ENCODE peak calls at places on chromosomes 1 and 21, in six cellular contexts. Z is tibial artery; K is aorta; X is heart left ventricle; R is CD8-positive, alpha-beta T cell; S is IMR-90. E is an unnamed sample.

GRCh38 chr1:39540504-39541031 is 36.0 kb downstream of the PABPC4 start:
- DNase-seq in Z (peak; percentile 82), K (peak; percentile 90), X (peak; percentile 85), R (no peak), S (peak; percentile 77), E (peak; percentile 83)

GRCh38 chr1:245116781-245117180 is 38.0 kb upstream of the KIF26B start:
- DNase-seq in Z (no peak), K (no peak), X (no peak), R (no peak), S (no peak), E (no peak)

GRCh38 chr21:41767606-41768370 is 936 bp upstream of the RIPK4 start:
- DNase-seq in Z (no peak), K (no peak), X (no peak), R (no peak), S (peak; percentile 17), E (peak; percentile 74)

GRCh38 chr1:151710187-151710586 is 6.4 kb downstream of the CELF3 start:
- DNase-seq in Z (no peak), K (no peak), X (no peak), R (no peak), S (peak; percentile 55), E (no peak)

GRCh38 chr21:16579538-16579937 is 849.8 kb downstream of the USP25 start:
- DNase-seq in Z (no peak), K (no peak), X (no peak), R (no peak), S (peak; percentile 53), E (no peak)

GRCh38 chr1:20399196-20399595 is 86.8 kb downstream of the CAMK2N1 start:
- DNase-seq in Z (no peak), K (no peak), X (no peak), R (no peak), S (no peak), E (no peak)

GRCh38 chr1:49626474-49626873 is 397.3 kb downstream of the AGBL4 start:
- DNase-seq in Z (no peak), K (no peak), X (no peak), R (no peak), S (no peak), E (no peak)

GRCh38 chr1:9193226-9193625 is 41.3 kb upstream of the H6PD start:
- DNase-seq in Z (no peak), K (no peak), X (no peak), R (no peak), S (peak; percentile 58), E (no peak)

GRCh38 chr1:56417636-56418035 is 161.7 kb downstream of the PLPP3 start:
- DNase-seq in Z (no peak), K (no peak), X (no peak), R (no peak), S (peak; percentile 75), E (no peak)

GRCh38 chr1:1200876-1201810 is 5.2 kb downstream of the TNFRSF18 start:
- DNase-seq in Z (no peak), K (peak; percentile 64), X (peak; percentile 81), R (peak; percentile 82), S (peak; percentile 63), E (peak; percentile 88)

GRCh38 chr1:220326578-220326977 is 54.3 kb upstream of the RAB3GAP2 start:
- DNase-seq in Z (no peak), K (no peak), X (no peak), R (no peak), S (peak; percentile 13), E (no peak)

GRCh38 chr1:205792481-205792881 is 17.2 kb upstream of the RAB29 start:
- DNase-seq in Z (no peak), K (no peak), X (no peak), R (no peak), S (no peak), E (no peak)

GRCh38 chr1:228238007-228238406 is 30.2 kb downstream of the OBSCN start:
- DNase-seq in Z (no peak), K (no peak), X (no peak), R (no peak), S (no peak), E (no peak)

GRCh38 chr1:228236744-228237143 is 28.9 kb downstream of the OBSCN start:
- DNase-seq in Z (no peak), K (no peak), X (no peak), R (no peak), S (peak; percentile 29), E (no peak)

GRCh38 chr1:228240411-228241240 is 32.8 kb downstream of the OBSCN start:
- DNase-seq in Z (no peak), K (no peak), X (no peak), R (no peak), S (no peak), E (no peak)

GRCh38 chr1:228241259-228241658 is 33.4 kb downstream of the OBSCN start:
- DNase-seq in Z (no peak), K (no peak), X (no peak), R (no peak), S (no peak), E (no peak)

GRCh38 chr1:228238461-228238860 is 30.6 kb downstream of the OBSCN start:
- DNase-seq in Z (no peak), K (no peak), X (no peak), R (no peak), S (no peak), E (no peak)
- H3K9me3 ChIP-seq in Z (peaks cover 18% of the 10 kb centered on the region), K (peaks cover 7% of the 10 kb centered on the region), X (peaks cover 24% of the 10 kb centered on the region), R (no peaks in the 10 kb centered on the region), S (peaks cover 27% of the 10 kb centered on the region), E (no peaks in the 10 kb centered on the region)

GRCh38 chr1:40799351-40799867 is 15.8 kb downstream of the KCNQ4 start:
- DNase-seq in Z (no peak), K (peak; percentile 77), X (no peak), R (no peak), S (peak; percentile 32), E (no peak)
- H3K4me1 ChIP-seq in Z (peaks cover 9% of the 10 kb centered on the region), K (peaks cover 4% of the 10 kb centered on the region), X (peaks cover 17% of the 10 kb centered on the region), R (peaks cover 52% of the 10 kb centered on the region), S (peaks cover 8% of the 10 kb centered on the region), E (no peaks in the 10 kb centered on the region)

DNA sequence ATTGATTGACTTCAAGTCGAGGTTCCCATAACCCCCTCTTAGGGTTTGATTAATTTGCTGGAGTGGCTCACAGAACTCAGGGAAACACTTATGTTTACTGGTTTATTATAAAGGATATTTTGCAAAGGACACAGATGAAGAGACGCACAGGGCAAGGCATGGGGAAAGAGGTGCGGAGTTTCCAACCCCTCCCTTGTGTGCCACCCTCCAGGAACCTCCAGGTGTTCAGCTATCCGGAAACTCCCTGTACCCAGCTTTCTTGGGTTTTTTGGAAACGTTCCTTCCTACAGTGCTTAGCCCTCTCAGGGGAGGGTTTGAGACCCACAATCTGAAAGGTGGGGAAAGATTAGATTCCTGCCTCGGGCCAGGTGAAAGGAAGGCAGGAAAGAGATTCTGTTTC is 48.2 kb downstream of the UCK2 start:
- DNase-seq in Z (no peak), K (no peak), X (no peak), R (no peak), S (no peak), E (no peak)
- H3K9me3 ChIP-seq in Z (no peaks in the 10 kb centered on the region), K (no peaks in the 10 kb centered on the region), X (peaks cover 6% of the 10 kb centered on the region), R (no peaks in the 10 kb centered on the region), S (no peaks in the 10 kb centered on the region), E (no peaks in the 10 kb centered on the region)

GRCh38 chr1:152983234-152983633 is 647 bp upstream of the SPRR1A start:
- DNase-seq in Z (no peak), K (no peak), X (no peak), R (no peak), S (no peak), E (no peak)
- H3K4me1 ChIP-seq in Z (no peaks in the 10 kb centered on the region), K (no peaks in the 10 kb centered on the region), X (no peaks in the 10 kb centered on the region), R (no peaks in the 10 kb centered on the region), S (no peaks in the 10 kb centered on the region), E (peaks cover 3% of the 10 kb centered on the region)

GRCh38 chr1:247156787-247157232 is 15.0 kb downstream of the ZNF124 start:
- DNase-seq in Z (no peak), K (no peak), X (no peak), R (no peak), S (no peak), E (no peak)
- H3K9me3 ChIP-seq in Z (peaks cover 33% of the 10 kb centered on the region), K (peaks cover 20% of the 10 kb centered on the region), X (peaks cover 99% of the 10 kb centered on the region), R (peaks cover 59% of the 10 kb centered on the region), S (peaks cover 46% of the 10 kb centered on the region), E (peaks cover 67% of the 10 kb centered on the region)

GRCh38 chr1:225919906-225920305 is 4.1 kb downstream of the PYCR2 start:
- DNase-seq in Z (peak; percentile 80), K (peak; percentile 92), X (peak; percentile 81), R (no peak), S (peak; percentile 77), E (peak; percentile 94)

GRCh38 chr1:225926551-225927113 is 2.6 kb upstream of the PYCR2 start:
- DNase-seq in Z (no peak), K (no peak), X (no peak), R (no peak), S (peak; percentile 44), E (no peak)

GRCh38 chr1:225923381-225923691 is 714 bp downstream of the PYCR2 start:
- DNase-seq in Z (no peak), K (no peak), X (no peak), R (no peak), S (no peak), E (no peak)

GRCh38 chr1:225921734-225922709 is 2.0 kb downstream of the PYCR2 start:
- DNase-seq in Z (no peak), K (peak; percentile 36), X (no peak), R (no peak), S (no peak), E (peak; percentile 71)

GRCh38 chr1:225923692-225924555 is at the start of gene PYCR2:
- DNase-seq in Z (peak; percentile 94), K (peak; percentile 97), X (peak; percentile 98), R (peak; percentile 96), S (peak; percentile 96), E (peak; percentile 98)
- H3K4me1 ChIP-seq in Z (peaks cover 4% of the 10 kb centered on the region), K (no peaks in the 10 kb centered on the region), X (no peaks in the 10 kb centered on the region), R (peaks cover 75% of the 10 kb centered on the region), S (peaks cover 5% of the 10 kb centered on the region), E (peaks cover 18% of the 10 kb centered on the region)